ENCODE peak calls at places on chromosomes 11 and 22, in ten cellular contexts. E is cardiac fibroblast, K is BE2C, X is lower leg skin, W is WTC11, I is fibroblast of lung, D is RWPE1, S is AG09319, J is neural crest cell, Z is kidney epithelial cell. Y is an unnamed sample.

GRCh38 chr11:104005234-104005855 is 31.1 kb upstream of the DDI1 start:
- DNase-seq in E (peak), K (no peak), X (no peak), W (no peak), I (peak), D (no peak), S (no peak), J (no peak), Z (no peak), Y (no peak)

GRCh38 chr11:122100222-122101080 is 15.6 kb downstream of the BLID start:
- DNase-seq in E (peak), K (peak), X (peak), W (peak), I (peak), D (no peak), S (peak), J (peak), Z (no peak), Y (peak)

GRCh38 chr22:24686280-24686679 is 83.3 kb downstream of the GGT1 start:
- DNase-seq in E (no peak), K (no peak), X (no peak), W (no peak), I (no peak), D (no peak), S (no peak), J (no peak), Z (no peak), Y (no peak)

GRCh38 chr11:34242037-34242625 is 115.7 kb downstream of the ABTB2 start:
- DNase-seq in E (peak), K (no peak), X (no peak), W (no peak), I (no peak), D (peak), S (no peak), J (no peak), Z (peak), Y (no peak)

GRCh38 chr11:66472054-66472453 is 5.3 kb downstream of the PELI3 start:
- DNase-seq in E (no peak), K (no peak), X (no peak), W (no peak), I (no peak), D (no peak), S (no peak), J (no peak), Z (no peak), Y (no peak)

GRCh38 chr22:29478326-29479276 is 1.4 kb upstream of the NEFH start:
- DNase-seq in E (no peak), K (no peak), X (no peak), W (peak), I (no peak), D (peak), S (no peak), J (peak), Z (no peak), Y (no peak)

GRCh38 chr11:119337581-119338317 is 2.9 kb downstream of the C1QTNF5 start:
- DNase-seq in E (peak), K (peak), X (no peak), W (peak), I (peak), D (no peak), S (no peak), J (no peak), Z (no peak), Y (peak)

GRCh38 chr11:19924321-19925115 is 211.9 kb downstream of the NAV2 start:
- DNase-seq in E (no peak), K (no peak), X (no peak), W (no peak), I (no peak), D (no peak), S (no peak), J (no peak), Z (no peak), Y (no peak)

GRCh38 chr11:31303644-31304043 is 65.9 kb downstream of the DCDC1 start:
- DNase-seq in E (no peak), K (no peak), X (no peak), W (no peak), I (no peak), D (no peak), S (no peak), J (no peak), Z (no peak), Y (no peak)

GRCh38 chr22:23565942-23566715 is 14.0 kb downstream of the IGLL1 start:
- DNase-seq in E (no peak), K (peak), X (no peak), W (peak), I (no peak), D (no peak), S (no peak), J (peak), Z (no peak), Y (peak)

GRCh38 chr11:15309296-15309695 is 194.6 kb downstream of the INSC start:
- DNase-seq in E (no peak), K (no peak), X (no peak), W (no peak), I (peak), D (no peak), S (no peak), J (no peak), Z (no peak), Y (no peak)

GRCh38 chr11:33689089-33689488 is 11.5 kb downstream of the C11orf91 start:
- DNase-seq in E (no peak), K (no peak), X (no peak), W (no peak), I (peak), D (peak), S (no peak), J (no peak), Z (no peak), Y (no peak)

GRCh38 chr22:33210129-33210784 is 152.1 kb upstream of the SYN3 start:
- DNase-seq in E (peak), K (peak), X (no peak), W (peak), I (peak), D (peak), S (no peak), J (peak), Z (no peak), Y (no peak)
- TF ChIP-seq CTCF in E (peak), K (peak), X (no peak), W (peak), I (peak), D (peak), S (peak), J (peak), Z (peak), Y (peak)

DNA sequence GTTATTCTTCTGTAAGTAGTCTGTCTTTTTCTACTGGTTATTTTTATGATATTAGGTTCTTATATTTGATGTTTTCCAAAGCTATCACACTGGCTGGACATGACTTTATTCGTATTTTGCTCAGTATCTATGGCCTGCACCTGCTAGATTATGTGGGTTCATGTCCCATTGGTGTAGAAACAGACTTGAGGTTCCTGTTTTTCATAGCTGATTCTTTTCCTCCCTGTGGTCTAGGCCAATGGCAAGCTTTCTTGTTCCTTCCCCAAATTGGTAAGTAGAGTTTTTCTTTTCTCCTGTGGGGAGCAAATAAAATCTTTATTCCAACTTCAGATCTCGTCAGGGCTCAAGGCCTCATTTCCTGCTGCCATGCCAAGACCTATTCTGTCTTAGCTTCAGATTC is 30.2 kb upstream of the SWAP70 start:
- DNase-seq in E (no peak), K (no peak), X (no peak), W (no peak), I (no peak), D (no peak), S (no peak), J (no peak), Z (no peak), Y (no peak)
- TF ChIP-seq CTCF in E (no peak), K (no peak), X (no peak), W (no peak), I (no peak), D (no peak), S (no peak), J (no peak), Z (no peak), Y (no peak)

GRCh38 chr11:113974741-113975470 is at the start of gene HTR3A:
- DNase-seq in E (peak), K (peak), X (no peak), W (peak), I (peak), D (peak), S (no peak), J (peak), Z (no peak), Y (peak)
- TF ChIP-seq CTCF in E (no peak), K (peak), X (no peak), W (no peak), I (no peak), D (no peak), S (no peak), J (no peak), Z (no peak), Y (no peak)

GRCh38 chr11:132987936-132988335 is 544.4 kb downstream of the OPCML start:
- DNase-seq in E (no peak), K (no peak), X (no peak), W (no peak), I (no peak), D (no peak), S (no peak), J (no peak), Z (peak), Y (no peak)

GRCh38 chr11:132997396-132997795 is 534.9 kb downstream of the OPCML start:
- DNase-seq in E (no peak), K (no peak), X (no peak), W (no peak), I (no peak), D (no peak), S (no peak), J (no peak), Z (no peak), Y (no peak)

GRCh38 chr11:132994038-132994502 is 538.2 kb downstream of the OPCML start:
- DNase-seq in E (no peak), K (no peak), X (no peak), W (no peak), I (no peak), D (no peak), S (no peak), J (no peak), Z (no peak), Y (no peak)

GRCh38 chr11:132988381-132988780 is 543.9 kb downstream of the OPCML start:
- DNase-seq in E (no peak), K (no peak), X (no peak), W (no peak), I (no peak), D (no peak), S (no peak), J (no peak), Z (no peak), Y (no peak)

DNA sequence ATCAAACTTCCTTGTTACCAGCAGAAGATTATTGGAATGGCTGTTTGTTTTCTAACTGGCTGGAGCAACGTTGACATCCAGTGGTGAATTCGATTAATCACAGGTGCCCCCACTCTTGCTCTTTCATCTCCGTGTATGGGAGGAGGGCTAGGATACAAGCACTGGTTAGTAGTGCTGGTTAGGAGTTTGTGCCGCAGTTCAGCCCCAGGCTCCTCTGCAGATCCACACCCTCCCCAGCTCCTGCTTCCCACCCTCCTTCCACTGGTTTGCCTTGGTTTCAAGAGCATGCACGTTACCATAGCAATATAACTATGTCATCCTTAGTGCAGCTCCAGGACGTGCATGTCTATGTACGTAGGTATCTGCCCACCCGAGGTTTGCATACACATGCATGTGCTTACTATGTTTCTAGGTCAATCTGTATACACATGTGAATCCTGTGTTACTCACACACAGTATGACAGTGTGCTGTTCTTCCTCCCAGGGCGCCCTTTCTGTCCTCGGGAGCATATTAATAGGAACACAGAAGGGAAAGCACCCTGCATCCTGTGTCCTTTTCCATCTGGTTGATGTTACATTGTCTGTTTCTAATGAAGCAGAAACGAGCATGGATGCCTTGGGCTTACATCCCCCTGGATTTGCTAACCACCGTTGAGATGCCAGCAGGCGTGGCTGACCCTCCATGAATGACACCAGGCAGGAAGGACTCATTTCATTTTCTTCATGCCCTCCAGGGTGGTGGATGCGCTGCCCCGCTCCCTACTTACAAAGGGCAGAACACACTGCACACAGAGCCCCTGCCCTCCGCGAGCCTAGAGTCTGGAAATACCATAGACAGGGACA is 539.2 kb downstream of the OPCML start:
- DNase-seq in E (no peak), K (no peak), X (no peak), W (no peak), I (peak), D (no peak), S (no peak), J (no peak), Z (no peak), Y (no peak)
- TF ChIP-seq CTCF in E (no peak), K (no peak), X (no peak), W (no peak), I (peak), D (no peak), S (no peak), J (no peak), Z (peak), Y (no peak)

GRCh38 chr11:68827733-68828132 is 14.0 kb downstream of the CPT1A start:
- DNase-seq in E (no peak), K (no peak), X (no peak), W (no peak), I (no peak), D (no peak), S (no peak), J (no peak), Z (no peak), Y (no peak)
- TF ChIP-seq CTCF in E (no peak), K (no peak), X (no peak), W (no peak), I (no peak), D (no peak), S (no peak), J (no peak), Z (peak), Y (no peak)

DNA sequence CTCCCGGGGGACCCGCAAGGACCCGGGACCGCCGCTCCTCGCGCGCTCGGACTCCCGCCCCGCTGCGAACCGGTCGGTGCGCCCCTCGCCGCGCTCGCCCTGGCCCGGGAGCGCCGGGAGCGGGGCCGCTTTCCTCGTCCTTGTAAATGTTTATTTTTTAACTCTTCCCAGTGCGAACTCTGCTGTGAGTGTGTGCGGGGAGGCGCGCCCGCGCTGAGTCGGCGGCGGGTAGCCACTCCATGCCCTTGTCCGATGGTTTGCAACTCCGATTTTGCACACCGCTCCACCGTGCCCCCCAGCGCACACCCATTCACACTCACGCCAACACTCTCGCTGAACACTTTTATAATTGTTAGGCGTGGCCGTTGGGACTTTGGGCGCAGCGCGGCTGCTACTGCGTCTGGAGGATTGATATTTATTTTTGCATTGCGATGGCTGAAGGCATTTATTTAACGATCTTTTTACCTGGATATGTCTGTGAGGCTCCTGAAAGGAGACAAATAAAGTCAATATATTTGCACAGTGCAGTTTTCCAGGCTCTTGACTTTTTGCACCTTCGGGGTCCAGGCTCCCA is 1.0 kb downstream of the C11orf96 start:
- DNase-seq in E (peak), K (peak), X (no peak), W (peak), I (no peak), D (no peak), S (no peak), J (no peak), Z (no peak), Y (no peak)
- TF ChIP-seq CTCF in E (no peak), K (no peak), X (no peak), W (no peak), I (no peak), D (no peak), S (no peak), J (no peak), Z (no peak), Y (no peak)

GRCh38 chr22:39635719-39636118 is 65.2 kb downstream of the CACNA1I start:
- DNase-seq in E (no peak), K (no peak), X (no peak), W (no peak), I (no peak), D (no peak), S (no peak), J (no peak), Z (no peak), Y (no peak)

GRCh38 chr22:39641660-39642059 is 71.1 kb downstream of the CACNA1I start:
- DNase-seq in E (no peak), K (no peak), X (no peak), W (no peak), I (no peak), D (no peak), S (no peak), J (no peak), Z (no peak), Y (no peak)

GRCh38 chr22:39643311-39644083 is 72.9 kb downstream of the CACNA1I start:
- DNase-seq in E (peak), K (no peak), X (no peak), W (no peak), I (no peak), D (no peak), S (no peak), J (no peak), Z (no peak), Y (no peak)

GRCh38 chr22:39634530-39635399 is 64.2 kb downstream of the CACNA1I start:
- DNase-seq in E (peak), K (peak), X (peak), W (no peak), I (peak), D (peak), S (peak), J (no peak), Z (peak), Y (no peak)

GRCh38 chr22:39638958-39639357 is 68.4 kb downstream of the CACNA1I start:
- DNase-seq in E (no peak), K (no peak), X (no peak), W (no peak), I (no peak), D (no peak), S (no peak), J (no peak), Z (no peak), Y (no peak)
- TF ChIP-seq CTCF in E (no peak), K (no peak), X (no peak), W (no peak), I (no peak), D (no peak), S (no peak), J (no peak), Z (no peak), Y (no peak)

Y was measured in mesothelial cell of epicardium.